ENCODE peak calls at places on chromosomes 16 and 17, in eight cellular contexts. N is PC-9, L is H9, I is A549, V is mesendoderm, Q is GM23338, U is H1, H is IMR-90. W is an unnamed sample.

GRCh38 chr17:65013613-65014391 is 42.7 kb downstream of the GNA13 start:
- DNase-seq in N (peak; percentile 71), L (no peak), I (no peak), V (peak; percentile 18), Q (no peak), U (no peak), H (peak; percentile 93), W (no peak)

GRCh38 chr17:47810200-47810821 is 11.3 kb downstream of the OSBPL7 start:
- DNase-seq in N (peak; percentile 99), L (peak; percentile 73), I (peak; percentile 88), V (peak; percentile 65), Q (peak; percentile 56), U (no peak), H (peak; percentile 87), W (peak; percentile 98)

GRCh38 chr16:88374736-88375135 is 8.0 kb upstream of the ZNF469 start:
- DNase-seq in N (no peak), L (no peak), I (no peak), V (no peak), Q (no peak), U (no peak), H (no peak), W (peak; percentile 72)

GRCh38 chr17:56908061-56908542 is 5.7 kb downstream of the TRIM25 start:
- DNase-seq in N (no peak), L (no peak), I (peak; percentile 53), V (no peak), Q (no peak), U (no peak), H (no peak), W (no peak)

GRCh38 chr17:36856921-36857381 is 80.3 kb upstream of the LHX1 start:
- DNase-seq in N (no peak), L (no peak), I (no peak), V (no peak), Q (no peak), U (no peak), H (no peak), W (no peak)

GRCh38 chr16:67162439-67163163 is 1.9 kb upstream of the HSF4 start:
- DNase-seq in N (no peak), L (no peak), I (no peak), V (peak; percentile 26), Q (no peak), U (no peak), H (no peak), W (peak; percentile 95)

GRCh38 chr16:12235110-12235509 is 258.6 kb downstream of the SNX29 start:
- DNase-seq in N (no peak), L (no peak), I (no peak), V (no peak), Q (no peak), U (no peak), H (no peak), W (no peak)

GRCh38 chr16:19878760-19879159 is 5.9 kb downstream of the GPRC5B start:
- DNase-seq in N (no peak), L (no peak), I (no peak), V (no peak), Q (no peak), U (no peak), H (no peak), W (no peak)

GRCh38 chr16:48613061-48613957 is 3.3 kb upstream of the N4BP1 start:
- DNase-seq in N (peak; percentile 80), L (no peak), I (peak; percentile 58), V (peak; percentile 61), Q (peak; percentile 45), U (no peak), H (peak; percentile 90), W (peak; percentile 65)

DNA sequence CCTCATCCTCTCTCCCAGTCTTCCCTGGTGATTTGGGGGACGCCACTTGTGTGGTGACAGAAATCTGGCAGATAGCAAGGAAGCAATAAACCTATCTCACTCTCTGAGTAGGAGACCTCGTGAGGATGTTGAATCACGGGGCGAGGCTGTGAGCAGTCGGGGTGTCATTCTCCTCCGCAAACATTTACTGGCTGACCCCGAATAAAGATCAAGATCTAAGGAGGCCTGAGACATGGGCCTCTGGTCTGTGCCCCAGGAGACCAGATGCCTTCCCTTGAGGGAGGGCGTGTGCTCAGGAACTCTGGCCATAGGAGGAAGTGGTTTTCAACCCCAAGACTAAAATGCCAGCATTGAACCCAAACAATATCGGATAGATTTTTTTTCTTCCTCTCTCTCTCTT is 53.1 kb downstream of the FOXL1 start:
- DNase-seq in N (no peak), L (no peak), I (peak; percentile 24), V (no peak), Q (no peak), U (no peak), H (no peak), W (peak; percentile 97)
- H3K4me2 ChIP-seq in N (no peak overlapping the region), L (no peak overlapping the region), I (peak overlapping the region; percentile 9), V (no peak overlapping the region), Q (no peak overlapping the region), U (no peak overlapping the region), H (no peak overlapping the region), W (peak overlapping the region; percentile 34)

GRCh38 chr16:30376508-30376907 is 1.9 kb downstream of the MYL11 start:
- DNase-seq in N (no peak), L (no peak), I (no peak), V (no peak), Q (no peak), U (no peak), H (no peak), W (no peak)
- H3K4me2 ChIP-seq in N (peak overlapping the region; percentile 98), L (no peak overlapping the region), I (no peak overlapping the region), V (no peak overlapping the region), Q (peak overlapping the region; percentile 99), U (no peak overlapping the region), H (no peak overlapping the region), W (no peak overlapping the region)

GRCh38 chr17:1091885-1092284 is 87.9 kb downstream of the ABR start:
- DNase-seq in N (no peak), L (no peak), I (no peak), V (no peak), Q (no peak), U (no peak), H (no peak), W (peak; percentile 19)
- H3K4me2 ChIP-seq in N (no peak overlapping the region), L (no peak overlapping the region), I (no peak overlapping the region), V (no peak overlapping the region), Q (no peak overlapping the region), U (no peak overlapping the region), H (no peak overlapping the region), W (no peak overlapping the region)

GRCh38 chr16:9257843-9258242 is 166.4 kb downstream of the HAPSTR1 start:
- DNase-seq in N (no peak), L (no peak), I (no peak), V (no peak), Q (no peak), U (no peak), H (no peak), W (no peak)
- H3K4me2 ChIP-seq in N (no peak overlapping the region), L (no peak overlapping the region), I (no peak overlapping the region), V (no peak overlapping the region), Q (no peak overlapping the region), U (no peak overlapping the region), H (no peak overlapping the region), W (no peak overlapping the region)

DNA sequence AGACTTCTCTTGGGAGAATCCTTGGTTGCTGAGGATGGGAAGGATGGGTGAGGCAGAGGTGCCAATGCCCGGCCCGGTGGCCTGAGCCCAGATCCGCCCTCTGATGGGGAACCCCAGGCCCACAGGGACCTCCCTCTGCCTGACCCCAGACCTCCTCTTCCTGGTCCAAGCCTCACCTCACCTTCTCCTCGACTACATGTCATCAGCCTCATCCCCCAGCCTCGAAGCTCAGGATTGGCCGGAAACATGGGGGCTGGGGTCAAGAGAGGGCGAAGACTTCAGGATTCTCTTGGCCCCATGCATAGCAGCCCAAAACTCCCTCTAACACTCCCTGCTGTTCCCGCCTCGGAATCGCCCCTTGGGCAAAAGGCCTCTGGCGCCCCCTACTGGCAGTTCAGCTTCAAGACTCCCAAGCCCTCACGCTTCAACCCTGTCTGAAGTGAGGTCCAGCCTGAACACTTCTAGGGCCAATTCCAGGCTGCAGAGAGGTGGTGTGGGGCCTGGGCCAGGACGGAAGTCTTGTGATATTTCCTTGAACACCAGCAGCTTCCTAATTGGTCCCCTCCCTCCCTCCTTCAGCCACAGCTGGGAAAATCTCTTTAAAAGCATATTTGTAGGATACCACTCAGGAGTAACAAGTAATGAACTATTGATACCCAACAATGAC is 47.2 kb downstream of the ARHGAP27 start:
- DNase-seq in N (peak; percentile 65), L (peak; percentile 95), I (peak; percentile 91), V (peak; percentile 88), Q (peak; percentile 96), U (peak; percentile 80), H (peak; percentile 76), W (peak; percentile 94)
- H3K4me2 ChIP-seq in N (no peak overlapping the region), L (no peak overlapping the region), I (peak overlapping the region; percentile 47), V (no peak overlapping the region), Q (no peak overlapping the region), U (no peak overlapping the region), H (no peak overlapping the region), W (no peak overlapping the region)

GRCh38 chr17:9002610-9003354 is 18.5 kb upstream of the NTN1 start:
- DNase-seq in N (no peak), L (peak; percentile 63), I (peak; percentile 47), V (peak; percentile 52), Q (peak; percentile 67), U (no peak), H (no peak), W (peak; percentile 84)
- H3K4me2 ChIP-seq in N (peak overlapping the region; percentile 56), L (peak overlapping the region; percentile 48), I (peak overlapping the region; percentile 89), V (peak overlapping the region; percentile 31), Q (peak overlapping the region; percentile 81), U (peak overlapping the region; percentile 82), H (no peak overlapping the region), W (no peak overlapping the region)